ENCODE peak calls at places on chromosome 14, in ten cellular contexts. D is GM23248; V is osteoblast; B is stomach; Z is endodermal cell; P is neural progenitor cell; Y is body of pancreas; L is GM23338; U is CD8-positive, alpha-beta T cell; G is mesenchymal stem cell. Q is an unnamed sample. For H3K36me3, the result is how much of the 10 kb centered on the place peaks cover.

GRCh38 chr14:64465208-64465821 is at the start of gene AKAP5:
- DNase-seq in L (peak), V (peak), U (peak), G (peak), Z (peak), B (peak), Y (peak), D (peak), P (peak), Q (peak)

GRCh38 chr14:92598549-92598905 is 84.9 kb downstream of the RIN3 start:
- DNase-seq in L (no peak), B (no peak), P (no peak), D (no peak), Y (no peak), U (no peak), G (no peak), Z (no peak), V (no peak), Q (no peak)

GRCh38 chr14:61625171-61625570 is 70.1 kb upstream of the HIF1A start:
- DNase-seq in Y (no peak), G (peak), P (no peak), V (no peak), Z (no peak), B (no peak), D (peak), U (no peak), L (no peak), Q (no peak)

GRCh38 chr14:81801921-81802320 is 268.3 kb upstream of the SEL1L start:
- DNase-seq in Y (no peak), B (no peak), Z (no peak), U (no peak), L (no peak), G (no peak), V (no peak), D (no peak), P (no peak), Q (no peak)

GRCh38 chr14:89024691-89025090 is 200.2 kb downstream of the TTC8 start:
- DNase-seq in U (no peak), Z (no peak), P (no peak), G (no peak), B (no peak), L (no peak), Y (no peak), D (no peak), V (no peak), Q (no peak)

GRCh38 chr14:101506921-101507300 is 54.4 kb upstream of the DIO3 start:
- DNase-seq in G (no peak), D (no peak), U (no peak), Z (peak), Y (peak), V (peak), P (no peak), L (no peak), B (peak), Q (peak)

GRCh38 chr14:101585211-101585610 is 23.9 kb downstream of the DIO3 start:
- DNase-seq in P (no peak), D (no peak), U (no peak), B (no peak), V (peak), Y (no peak), L (no peak), Z (peak), G (no peak), Q (no peak)

GRCh38 chr14:60665178-60665555 is 15.9 kb upstream of the SIX1 start:
- DNase-seq in D (no peak), B (no peak), L (no peak), G (no peak), U (no peak), P (no peak), Y (no peak), Z (no peak), V (no peak), Q (no peak)

GRCh38 chr14:72771561-72771960 is 122.3 kb downstream of the DPF3 start:
- DNase-seq in G (no peak), L (no peak), B (no peak), U (no peak), Z (peak), D (no peak), P (no peak), Y (no peak), V (no peak), Q (no peak)

GRCh38 chr14:103164786-103165185 is 41.5 kb downstream of the TNFAIP2 start:
- DNase-seq in P (no peak), U (no peak), G (no peak), Z (no peak), D (no peak), L (no peak), Y (no peak), B (no peak), V (no peak), Q (no peak)

GRCh38 chr14:95895720-95896119 is 19.1 kb downstream of the TUNAR start:
- DNase-seq in L (peak), V (no peak), G (no peak), Z (peak), Y (peak), U (peak), D (peak), P (peak), B (peak), Q (no peak)

GRCh38 chr14:74618078-74618952 is 6.3 kb upstream of the LTBP2 start:
- DNase-seq in P (no peak), B (peak), Z (peak), U (peak), V (peak), L (no peak), D (peak), G (peak), Y (peak), Q (no peak)

GRCh38 chr14:80364274-80364673 is 153.0 kb upstream of the DIO2 start:
- DNase-seq in Y (no peak), B (no peak), G (peak), P (peak), L (peak), V (no peak), Z (no peak), U (no peak), D (peak), Q (no peak)

GRCh38 chr14:56474419-56475022 is 105.1 kb upstream of the TMEM260 start:
- DNase-seq in Y (no peak), D (peak), U (no peak), V (no peak), Z (no peak), L (peak), G (peak), P (peak), B (no peak), Q (no peak)

GRCh38 chr14:90785474-90785873 is 30.8 kb downstream of the TTC7B start:
- DNase-seq in D (peak), G (no peak), L (peak), Z (peak), P (no peak), V (no peak), Y (peak), B (peak), U (no peak), Q (no peak)

GRCh38 chr14:38992067-38992835 is 110.8 kb downstream of the SEC23A start:
- DNase-seq in L (no peak), G (no peak), D (no peak), V (no peak), Y (no peak), Z (no peak), U (no peak), P (no peak), B (no peak), Q (no peak)

GRCh38 chr14:54002653-54003052 is 46.0 kb upstream of the BMP4 start:
- DNase-seq in U (no peak), B (no peak), G (peak), V (no peak), L (no peak), P (no peak), D (peak), Z (no peak), Y (no peak), Q (no peak)

GRCh38 chr14:101444116-101444515 is 117.2 kb upstream of the DIO3 start:
- DNase-seq in V (peak), Y (no peak), G (no peak), P (no peak), D (peak), Z (peak), L (no peak), U (no peak), B (no peak), Q (no peak)

GRCh38 chr14:77918448-77918847 is 118.5 kb downstream of the ADCK1 start:
- DNase-seq in B (no peak), D (no peak), V (no peak), U (no peak), P (no peak), L (no peak), Y (no peak), G (no peak), Z (no peak), Q (no peak)

GRCh38 chr14:101624579-101624978 is 63.3 kb downstream of the DIO3 start:
- DNase-seq in L (no peak), P (peak), G (no peak), Y (no peak), U (no peak), Z (no peak), V (no peak), D (no peak), B (no peak), Q (no peak)

GRCh38 chr14:92846162-92846897 is 52.2 kb downstream of the GOLGA5 start:
- DNase-seq in U (no peak), B (no peak), P (no peak), G (peak), Y (no peak), V (peak), D (peak), L (no peak), Z (no peak), Q (no peak)

GRCh38 chr14:55699131-55700057 is 119.4 kb downstream of the KTN1 start:
- DNase-seq in L (peak), G (peak), V (peak), P (no peak), U (no peak), D (peak), Y (no peak), B (no peak), Z (peak), Q (no peak)

GRCh38 chr14:100078216-100078780 is 13.1 kb downstream of the EVL start:
- DNase-seq in P (peak), G (no peak), B (no peak), V (no peak), L (no peak), U (no peak), D (no peak), Y (no peak), Z (no peak), Q (no peak)

GRCh38 chr14:35044939-35045797 is 904 bp upstream of the FAM177A1 start:
- DNase-seq in L (no peak), U (no peak), G (no peak), P (no peak), B (no peak), D (peak), Z (no peak), V (peak), Y (no peak), Q (no peak)

GRCh38 chr14:95513261-95513660 is 3.2 kb downstream of the SYNE3 start:
- DNase-seq in P (no peak), U (no peak), Y (no peak), D (no peak), G (no peak), V (no peak), L (no peak), B (no peak), Z (no peak), Q (no peak)

GRCh38 chr14:50395448-50395847 is 1.2 kb downstream of the CDKL1 start:
- DNase-seq in B (no peak), L (no peak), D (peak), Y (peak), Z (no peak), G (no peak), U (no peak), P (no peak), V (no peak), Q (no peak)

GRCh38 chr14:78959674-78960264 is 789.6 kb downstream of the NRXN3 start:
- DNase-seq in Z (peak), G (peak), P (peak), D (peak), V (peak), U (peak), B (peak), Y (peak), L (peak), Q (peak)

GRCh38 chr14:58501214-58501816 is 73.8 kb downstream of the KIAA0586 start:
- DNase-seq in V (peak), L (peak), Y (no peak), D (peak), P (peak), G (peak), B (no peak), Z (no peak), U (peak), Q (no peak)

GRCh38 chr14:55556929-55557623 is 22.9 kb upstream of the KTN1 start:
- DNase-seq in B (peak), V (peak), P (peak), Y (peak), U (no peak), G (peak), D (peak), L (no peak), Z (no peak), Q (peak)

GRCh38 chr14:88786715-88787114 is 6.0 kb downstream of the EML5 start:
- DNase-seq in G (no peak), U (no peak), Y (no peak), B (no peak), L (no peak), D (no peak), P (no peak), Z (no peak), V (no peak), Q (no peak)

GRCh38 chr14:54344445-54344844 is 52.4 kb upstream of the CDKN3 start:
- DNase-seq in U (no peak), L (no peak), B (no peak), G (no peak), P (no peak), Z (no peak), Y (no peak), V (no peak), D (no peak), Q (no peak)

GRCh38 chr14:69848903-69849391 is 30.3 kb upstream of the SMOC1 start:
- DNase-seq in L (no peak), Z (no peak), U (no peak), D (no peak), G (no peak), Y (no peak), B (no peak), V (no peak), P (no peak), Q (no peak)

GRCh38 chr14:56461876-56462275 is 117.7 kb upstream of the TMEM260 start:
- DNase-seq in U (no peak), V (no peak), Z (no peak), D (no peak), P (no peak), B (no peak), G (no peak), Y (no peak), L (no peak), Q (no peak)

GRCh38 chr14:104387000-104387384 is 192.6 kb upstream of the C14orf180 start:
- DNase-seq in B (no peak), Y (peak), D (no peak), L (no peak), G (no peak), P (no peak), Z (peak), U (no peak), V (peak), Q (no peak)

GRCh38 chr14:22566845-22567244 is 22.2 kb downstream of the DAD1 start:
- DNase-seq in U (no peak), B (no peak), D (no peak), V (no peak), P (no peak), Z (no peak), G (no peak), L (no peak), Y (no peak), Q (no peak)

GRCh38 chr14:32345311-32345771 is 16.2 kb downstream of the AKAP6 start:
- DNase-seq in V (no peak), D (peak), L (no peak), U (no peak), Y (no peak), G (peak), Z (no peak), P (no peak), B (no peak), Q (no peak)

GRCh38 chr14:96267336-96267735 is 11.3 kb downstream of the BDKRB1 start:
- DNase-seq in Y (peak), G (peak), L (no peak), D (peak), U (no peak), V (no peak), P (no peak), Z (no peak), B (no peak), Q (no peak)

GRCh38 chr14:30064454-30064853 is 136.8 kb upstream of the PRKD1 start:
- DNase-seq in B (no peak), Y (no peak), G (no peak), D (peak), L (no peak), V (no peak), P (no peak), Z (no peak), U (no peak), Q (no peak)

DNA sequence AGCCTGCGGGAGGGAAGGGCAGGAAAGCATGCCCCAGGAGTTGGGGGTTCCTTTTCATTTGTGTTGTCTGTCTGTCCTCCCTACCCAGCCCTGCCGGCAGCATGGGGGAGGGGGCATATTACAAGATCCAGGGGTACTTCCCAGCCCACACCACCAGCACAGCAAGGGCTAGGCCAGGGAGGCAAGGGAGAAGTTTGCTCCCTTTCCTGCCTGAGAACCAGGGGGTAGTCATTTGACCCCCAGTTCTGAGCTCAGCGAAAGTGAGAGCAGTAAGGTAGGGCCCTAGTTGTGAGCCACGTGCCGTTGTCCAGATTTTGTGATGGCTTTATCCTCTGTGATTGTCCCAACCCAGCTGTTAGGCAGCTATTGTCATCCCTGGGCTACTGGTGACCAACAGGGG is 364.7 kb downstream of the BCL11B start:
- DNase-seq in Y (no peak), Z (no peak), D (no peak), G (no peak), V (no peak), U (no peak), L (no peak), P (no peak), B (no peak), Q (no peak)
- H3K36me3 ChIP-seq in Y (under half), Z (under half), D (under half), G (under half), V (under half), U (under half), L (under half), P (under half), B (under half), Q (under half)

DNA sequence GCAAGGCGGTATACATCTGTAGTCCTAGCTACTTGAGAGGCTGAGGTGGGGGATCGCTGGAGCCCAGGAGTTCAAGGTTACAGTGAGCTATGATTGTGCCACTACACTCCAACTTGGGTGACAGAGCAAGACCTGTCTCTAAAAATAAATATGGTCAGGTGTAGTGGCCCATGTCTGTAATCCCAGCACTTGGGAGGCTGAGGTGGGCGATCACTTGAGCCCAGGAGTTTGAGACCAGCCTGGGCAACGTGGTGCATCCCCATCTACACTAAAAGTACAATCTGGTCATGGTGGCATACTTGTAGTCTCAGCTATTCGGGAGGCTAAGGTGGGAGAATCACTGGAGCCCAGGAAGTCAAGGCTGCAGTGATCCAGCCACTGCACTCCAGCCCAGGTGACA is 40.6 kb downstream of the HECTD1 start:
- DNase-seq in D (no peak), Z (no peak), B (no peak), V (no peak), P (no peak), G (no peak), Y (no peak), U (no peak), L (no peak), Q (no peak)
- H3K36me3 ChIP-seq in D (under half), Z (half or more), B (half or more), V (under half), P (under half), G (half or more), Y (under half), U (under half), L (under half), Q (under half)

GRCh38 chr14:24409217-24409616 is 10.4 kb downstream of the NYNRIN start:
- DNase-seq in D (no peak), L (no peak), Y (no peak), Z (no peak), P (no peak), B (peak), U (no peak), G (no peak), V (no peak), Q (no peak)
- H3K36me3 ChIP-seq in D (under half), L (under half), Y (under half), Z (under half), P (under half), B (half or more), U (under half), G (half or more), V (under half), Q (under half)

GRCh38 chr14:52000631-52001030 is 11.3 kb downstream of the RTRAF start:
- DNase-seq in L (no peak), P (no peak), Z (no peak), D (no peak), Y (no peak), G (no peak), B (no peak), V (no peak), U (no peak), Q (no peak)
- H3K36me3 ChIP-seq in L (half or more), P (half or more), Z (half or more), D (half or more), Y (under half), G (half or more), B (half or more), V (under half), U (under half), Q (under half)

DNA sequence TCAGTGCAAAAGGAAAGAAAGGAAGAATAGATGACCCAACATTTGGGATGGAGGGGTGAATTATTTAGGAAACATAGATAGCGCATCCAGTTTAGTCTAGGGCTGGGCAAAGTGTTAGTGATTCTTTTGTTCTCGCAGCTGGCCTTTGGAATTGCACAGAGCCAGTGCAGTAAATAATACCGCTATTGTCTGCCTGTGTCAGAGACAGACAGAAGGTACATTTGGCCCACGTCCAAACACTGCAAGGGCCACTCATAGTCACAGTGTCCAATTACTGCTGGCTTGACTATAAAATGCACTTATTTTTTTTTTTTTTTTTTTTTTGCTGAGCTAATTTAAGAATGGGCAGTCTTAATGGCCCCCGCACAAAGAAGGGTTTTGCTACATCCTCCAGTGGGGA is 638.6 kb downstream of the BCL11B start:
- DNase-seq in V (no peak), U (no peak), D (no peak), G (no peak), P (peak), B (no peak), Y (peak), Z (no peak), L (no peak), Q (no peak)
- H3K36me3 ChIP-seq in V (under half), U (under half), D (under half), G (under half), P (under half), B (under half), Y (under half), Z (under half), L (under half), Q (under half)

GRCh38 chr14:51638071-51638944 is 13.4 kb upstream of the FRMD6 start:
- DNase-seq in Z (peak), D (peak), U (no peak), B (no peak), Y (no peak), G (no peak), P (peak), L (peak), V (peak), Q (no peak)

GRCh38 chr14:51639668-51640316 is 11.9 kb upstream of the FRMD6 start:
- DNase-seq in G (no peak), U (no peak), L (no peak), V (no peak), P (no peak), B (no peak), D (no peak), Y (no peak), Z (no peak), Q (no peak)

GRCh38 chr14:51644215-51644969 is 7.3 kb upstream of the FRMD6 start:
- DNase-seq in G (peak), P (no peak), B (no peak), U (no peak), V (peak), Z (no peak), D (peak), Y (no peak), L (no peak), Q (no peak)

GRCh38 chr14:51648296-51648695 is 3.4 kb upstream of the FRMD6 start:
- DNase-seq in P (no peak), U (no peak), B (no peak), L (no peak), D (peak), Y (no peak), G (no peak), Z (no peak), V (peak), Q (no peak)

DNA sequence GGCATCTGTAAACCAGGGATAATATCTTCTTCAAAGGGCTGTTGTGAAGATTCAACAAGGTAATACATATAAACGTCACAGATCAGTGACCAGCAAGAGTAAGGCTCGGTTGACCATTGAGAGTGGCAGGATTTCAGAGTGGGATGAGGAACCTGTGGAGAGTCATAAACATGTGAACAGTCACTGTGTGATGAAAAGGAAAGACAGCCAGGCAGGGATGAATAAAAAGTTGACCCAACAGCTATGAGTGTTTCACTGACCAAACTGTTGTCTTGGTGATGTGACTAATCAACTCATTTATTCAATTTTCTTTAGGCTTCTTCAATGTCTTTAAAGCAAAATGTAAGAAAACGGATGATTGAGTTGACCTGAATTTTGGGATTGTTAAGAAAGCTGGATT is 8.6 kb upstream of the FRMD6 start:
- DNase-seq in B (no peak), D (peak), Z (no peak), P (no peak), U (no peak), G (peak), L (no peak), V (peak), Y (no peak), Q (no peak)
- H3K36me3 ChIP-seq in B (under half), D (under half), Z (under half), P (under half), U (under half), G (under half), L (under half), V (under half), Y (under half), Q (under half)

Q was measured in psoas muscle.